ENCODE peak calls at places on chromosomes 16 and 17, in five cellular contexts. F is A549, P is keratinocyte, T is psoas muscle, Z is gastrocnemius medialis. B is an unnamed sample.

GRCh38 chr16:2385441-2385840 is 43.8 kb upstream of the CCNF start:
- DNase-seq in Z (no peak), F (no peak), P (no peak), T (no peak), B (no peak)

GRCh38 chr17:6755281-6755680 is 565 bp upstream of the XAF1 start:
- DNase-seq in F (no peak), Z (no peak), P (no peak), T (peak; percentile 65), B (peak; percentile 61)

GRCh38 chr16:74626741-74627416 is 20.0 kb upstream of the GLG1 start:
- DNase-seq in F (no peak), T (no peak), P (no peak), Z (no peak), B (no peak)

GRCh38 chr16:56279132-56279531 is 87.8 kb downstream of the GNAO1 start:
- DNase-seq in F (no peak), T (no peak), P (no peak), Z (no peak), B (no peak)

GRCh38 chr17:31096106-31096436 is 1.3 kb downstream of the NF1 start:
- DNase-seq in T (no peak), P (no peak), Z (no peak), F (no peak), B (no peak)

GRCh38 chr16:3823427-3823826 is 57.1 kb downstream of the CREBBP start:
- DNase-seq in Z (no peak), F (no peak), T (no peak), P (no peak), B (no peak)

GRCh38 chr17:45147102-45147580 is 1.1 kb upstream of the HEXIM1 start:
- DNase-seq in F (no peak), T (no peak), P (no peak), Z (peak; percentile 67), B (no peak)

GRCh38 chr16:50266337-50267091 is at the start of gene ADCY7:
- DNase-seq in T (peak; percentile 78), Z (peak; percentile 41), P (no peak), F (no peak), B (peak; percentile 45)

GRCh38 chr17:17830740-17831207 is 6.0 kb downstream of the SREBF1 start:
- DNase-seq in T (peak; percentile 68), F (no peak), P (no peak), Z (peak; percentile 80), B (no peak)

GRCh38 chr17:74637265-74637664 is 13.7 kb upstream of the CD300E start:
- DNase-seq in F (no peak), T (no peak), Z (no peak), P (no peak), B (no peak)

GRCh38 chr17:80802626-80803450 is 188.8 kb upstream of the CHMP6 start:
- DNase-seq in Z (no peak), P (no peak), F (no peak), T (peak; percentile 28), B (no peak)

GRCh38 chr17:34979650-34980352 is 511 bp upstream of the LIG3 start:
- DNase-seq in F (no peak), P (no peak), Z (no peak), T (no peak), B (no peak)

GRCh38 chr16:1966460-1966859 is at the start of gene RNF151:
- DNase-seq in F (no peak), T (no peak), Z (no peak), P (no peak), B (no peak)

GRCh38 chr16:17377360-17378324 is 93.1 kb downstream of the XYLT1 start:
- DNase-seq in Z (no peak), F (no peak), T (no peak), P (no peak), B (peak; percentile 27)

GRCh38 chr17:1030684-1031557 is 34.0 kb downstream of the TIMM22 start:
- DNase-seq in Z (peak; percentile 62), P (no peak), F (no peak), T (peak; percentile 89), B (peak; percentile 42)

GRCh38 chr17:53571342-53571741 is 251.4 kb upstream of the KIF2B start:
- DNase-seq in Z (no peak), T (no peak), F (no peak), P (no peak), B (no peak)

GRCh38 chr17:3002538-3003301 is 60.7 kb downstream of the OR1D5 start:
- DNase-seq in T (no peak), P (no peak), Z (no peak), F (no peak), B (no peak)

GRCh38 chr17:67615011-67615561 is 102.7 kb upstream of the NOL11 start:
- DNase-seq in F (no peak), Z (no peak), P (no peak), T (peak; percentile 52), B (no peak)

GRCh38 chr16:69406780-69407331 is 17.6 kb upstream of the CYB5B start:
- DNase-seq in F (peak; percentile 92), T (no peak), Z (no peak), P (no peak), B (no peak)

GRCh38 chr16:2498531-2499253 is 15.1 kb upstream of the ATP6V0C start:
- DNase-seq in T (no peak), P (no peak), F (no peak), Z (peak; percentile 59), B (no peak)

GRCh38 chr16:66717112-66717675 is 20.7 kb upstream of the CMTM4 start:
- DNase-seq in Z (no peak), F (peak; percentile 51), T (peak; percentile 57), P (no peak), B (no peak)

GRCh38 chr16:66328282-66328681 is 38.2 kb upstream of the CDH5 start:
- DNase-seq in T (no peak), P (no peak), F (no peak), Z (no peak), B (no peak)

GRCh38 chr16:68700120-68700519 is 37.0 kb upstream of the CDH1 start:
- DNase-seq in T (no peak), Z (no peak), F (no peak), P (no peak), B (no peak)

GRCh38 chr16:88556294-88556988 is 13.8 kb upstream of the ZC3H18 start:
- DNase-seq in F (no peak), T (no peak), Z (no peak), P (no peak), B (no peak)

GRCh38 chr16:88566158-88566557 is 4.0 kb upstream of the ZC3H18 start:
- DNase-seq in P (no peak), Z (no peak), F (no peak), T (no peak), B (no peak)

GRCh38 chr16:88558457-88559442 is 11.5 kb upstream of the ZC3H18 start:
- DNase-seq in P (no peak), F (peak; percentile 83), Z (peak; percentile 50), T (peak; percentile 87), B (peak; percentile 52)

GRCh38 chr16:88560722-88561484 is 9.3 kb upstream of the ZC3H18 start:
- DNase-seq in T (no peak), P (no peak), Z (no peak), F (no peak), B (no peak)

DNA sequence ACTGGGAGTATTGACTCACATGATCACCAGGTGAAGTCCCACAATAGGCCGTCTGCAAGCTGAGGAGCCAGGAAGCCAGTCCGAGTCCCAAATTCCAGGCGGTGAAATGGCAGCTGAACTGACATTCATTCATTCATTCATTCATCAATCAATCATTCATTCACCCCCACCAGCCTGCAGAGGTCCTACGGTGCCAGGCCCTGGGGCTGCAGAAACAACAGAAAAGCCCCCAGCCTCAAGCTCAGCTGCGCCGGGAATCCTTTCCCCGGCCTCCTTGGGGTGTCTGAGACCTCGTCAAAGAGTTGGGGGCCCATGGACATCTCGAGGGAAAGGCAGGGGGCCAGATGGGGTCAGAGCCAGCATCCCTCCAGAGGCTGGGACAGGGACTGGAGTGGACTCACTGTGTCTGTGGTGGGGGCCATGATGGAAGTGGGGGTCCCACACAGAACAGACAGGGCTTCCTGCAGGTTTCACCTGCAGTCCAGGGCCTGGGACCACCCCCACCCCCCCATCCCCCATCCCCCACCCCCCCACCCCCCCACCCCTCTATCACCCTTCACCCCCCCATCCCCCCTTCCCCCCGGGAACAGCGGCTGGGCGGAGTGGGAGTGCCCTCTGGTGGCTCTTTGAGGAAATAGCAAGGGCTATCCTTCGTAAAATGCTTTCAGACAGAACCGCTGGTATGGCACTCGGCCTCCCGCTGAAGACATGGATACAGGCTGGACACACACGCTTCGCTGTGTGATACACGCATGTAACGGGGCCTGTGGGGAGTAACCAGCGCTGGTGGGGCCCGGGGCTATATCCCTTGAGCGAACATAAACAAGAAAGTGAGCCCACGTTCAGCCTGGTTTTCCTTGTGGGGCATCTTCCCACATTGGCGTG is 8.5 kb upstream of the ZC3H18 start:
- DNase-seq in T (peak; percentile 68), Z (no peak), P (no peak), F (peak; percentile 57), B (peak; percentile 41)
- H3K4me3 ChIP-seq in T (no peak overlapping the region), Z (peak overlapping the region; percentile 20), P (no peak overlapping the region), F (peak overlapping the region; percentile 10), B (no peak overlapping the region)

GRCh38 chr16:8962393-8963009 is 1.2 kb downstream of the USP7 start:
- DNase-seq in P (no peak), F (no peak), T (peak; percentile 62), Z (peak; percentile 19), B (no peak)
- H3K27ac ChIP-seq in P (peak overlapping the region; percentile 71), F (peak overlapping the region; percentile 82), T (peak overlapping the region; percentile 85), Z (peak overlapping the region; percentile 75), B (peak overlapping the region; percentile 89)

GRCh38 chr17:37135581-37135980 is 186.8 kb downstream of the AATF start:
- DNase-seq in T (no peak), P (no peak), F (no peak), Z (no peak), B (no peak)

GRCh38 chr17:37138726-37139125 is 190.0 kb downstream of the AATF start:
- DNase-seq in F (no peak), P (no peak), T (no peak), Z (no peak), B (no peak)

GRCh38 chr17:37137906-37138413 is 189.2 kb downstream of the AATF start:
- DNase-seq in T (no peak), P (no peak), F (no peak), Z (no peak), B (no peak)

GRCh38 chr17:37134050-37134449 is 185.3 kb downstream of the AATF start:
- DNase-seq in P (no peak), T (no peak), Z (no peak), F (no peak), B (no peak)

GRCh38 chr17:37137070-37137610 is 188.4 kb downstream of the AATF start:
- DNase-seq in T (no peak), Z (no peak), P (no peak), F (no peak), B (no peak)
- TF ChIP-seq CTCF in T (no peak), Z (no peak), P (no peak), F (no peak), B (no peak)

DNA sequence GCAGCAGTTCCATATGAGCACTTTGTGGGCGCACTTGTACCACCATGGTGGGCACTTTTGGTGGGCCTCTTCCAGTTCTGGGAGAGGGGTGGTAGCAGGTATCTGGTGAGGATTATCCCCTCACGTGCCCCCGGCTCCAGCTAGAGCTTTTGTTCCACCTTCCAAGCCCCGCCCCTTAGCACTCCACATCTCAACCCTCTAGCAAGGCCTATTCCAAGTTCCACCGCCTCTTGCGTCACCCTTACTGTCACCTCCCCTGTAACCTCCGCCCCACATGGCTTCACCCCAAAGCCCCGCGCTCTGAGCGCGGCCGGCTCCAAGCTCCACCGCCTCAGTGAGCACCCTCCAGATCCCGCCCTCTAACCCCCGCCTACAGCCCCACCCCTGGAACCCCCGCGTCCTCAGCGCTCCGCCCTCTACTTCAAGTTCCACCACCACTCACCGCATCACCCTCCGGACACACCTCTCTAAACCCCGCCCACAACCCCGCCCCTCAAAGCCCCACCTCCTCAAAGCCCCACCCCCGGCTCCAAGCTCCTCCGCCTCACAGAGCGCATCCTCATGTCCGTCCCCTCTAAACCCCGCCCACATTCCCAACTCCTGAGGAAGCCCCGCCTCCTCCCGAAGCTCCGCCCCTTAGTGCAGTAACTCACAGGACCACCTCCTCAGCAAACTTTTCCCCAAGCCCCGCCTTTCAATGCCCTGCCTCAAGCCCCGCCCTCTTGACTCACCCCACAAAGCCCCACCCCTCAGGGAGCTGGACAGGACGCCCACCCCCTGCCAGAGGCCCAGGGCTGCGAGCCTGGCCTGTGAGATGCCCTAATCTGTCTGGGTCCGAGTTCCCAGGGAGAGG is 11.1 kb downstream of the SCN4A start:
- DNase-seq in F (peak; percentile 90), Z (peak; percentile 94), P (peak; percentile 41), T (peak; percentile 95), B (peak; percentile 44)
- H3K4me3 ChIP-seq in F (peak overlapping the region; percentile 43), Z (no peak overlapping the region), P (no peak overlapping the region), T (peak overlapping the region; percentile 5), B (no peak overlapping the region)